ENCODE peak calls at places on chromosomes 11 and 22, in ten cellular contexts. H, E, Z, F, X, I, G, W, V and P are unnamed samples.

GRCh38 chr11:114275295-114275694 is 20.9 kb upstream of the NNMT start:
- DNase-seq in F (no peak), V (no peak), G (no peak), W (no peak), I (no peak), H (no peak), E (no peak), X (no peak), Z (no peak), P (no peak)

GRCh38 chr22:23203452-23204124 is 23.3 kb downstream of the BCR start:
- DNase-seq in V (no peak), G (no peak), I (no peak), Z (no peak), F (no peak), E (no peak), H (no peak), X (no peak), W (no peak), P (no peak)

GRCh38 chr11:76793391-76793811 is 10.2 kb downstream of the TSKU start:
- DNase-seq in X (no peak), G (no peak), V (no peak), I (no peak), F (no peak), W (peak; percentile 80), E (no peak), Z (no peak), H (peak; percentile 61), P (no peak)

GRCh38 chr22:24178502-24179440 is 2.5 kb upstream of the SUSD2 start:
- DNase-seq in F (no peak), X (no peak), V (peak; percentile 31), H (no peak), E (no peak), G (no peak), W (peak; percentile 58), I (peak; percentile 76), Z (no peak), P (peak; percentile 91)

GRCh38 chr11:44096360-44097188 is 1.1 kb downstream of the EXT2 start:
- DNase-seq in V (peak; percentile 77), I (no peak), H (no peak), Z (peak; percentile 21), W (no peak), G (peak; percentile 54), E (peak; percentile 36), X (peak; percentile 88), F (peak; percentile 10), P (peak; percentile 82)

GRCh38 chr11:119222308-119222707 is 16.2 kb downstream of the CBL start:
- DNase-seq in H (no peak), V (peak; percentile 72), F (no peak), G (peak; percentile 58), W (no peak), Z (peak; percentile 81), X (no peak), E (peak; percentile 44), I (no peak), P (peak; percentile 25)

GRCh38 chr11:58912124-58912523 is 27.2 kb upstream of the GLYATL1 start:
- DNase-seq in V (peak; percentile 46), Z (peak; percentile 43), E (no peak), X (peak; percentile 44), G (peak; percentile 35), H (no peak), I (no peak), F (no peak), W (no peak), P (no peak)

GRCh38 chr11:45932217-45932616 is 9.8 kb downstream of the LARGE2 start:
- DNase-seq in I (no peak), V (no peak), Z (no peak), G (no peak), E (no peak), F (no peak), X (no peak), W (no peak), H (no peak), P (no peak)

GRCh38 chr22:25623310-25623734 is 58.8 kb downstream of the GRK3 start:
- DNase-seq in G (no peak), I (no peak), H (no peak), W (no peak), X (peak; percentile 39), F (no peak), V (no peak), Z (no peak), E (no peak), P (peak; percentile 22)

GRCh38 chr11:60987577-60988277 is 16.2 kb downstream of the CD6 start:
- DNase-seq in G (no peak), F (no peak), E (no peak), X (no peak), V (no peak), I (no peak), Z (no peak), W (no peak), H (no peak), P (no peak)

GRCh38 chr22:35641494-35642120 is 6.6 kb upstream of the APOL6 start:
- DNase-seq in Z (no peak), I (peak; percentile 25), V (no peak), X (no peak), F (no peak), W (peak; percentile 50), E (no peak), H (no peak), G (no peak), P (no peak)

GRCh38 chr22:35629406-35630234 is 12.5 kb upstream of the MB start:
- DNase-seq in W (no peak), G (peak; percentile 99), E (peak; percentile 98), F (peak; percentile 56), I (peak; percentile 64), V (peak; percentile 98), X (peak; percentile 98), Z (peak; percentile 98), H (no peak), P (peak; percentile 94)

GRCh38 chr11:45652781-45653180 is 12.6 kb downstream of the CHST1 start:
- DNase-seq in E (peak; percentile 19), G (peak; percentile 36), F (no peak), Z (peak; percentile 52), H (no peak), W (peak; percentile 2), I (no peak), V (peak; percentile 86), X (peak; percentile 39), P (peak; percentile 99)

GRCh38 chr22:19173047-19174035 is 5.2 kb downstream of the SLC25A1 start:
- DNase-seq in Z (no peak), W (peak; percentile 2), E (no peak), V (no peak), G (no peak), X (no peak), F (peak; percentile 75), I (no peak), H (no peak), P (peak; percentile 58)

GRCh38 chr11:96875772-96876171 is 486.0 kb downstream of the JRKL start:
- DNase-seq in Z (no peak), X (no peak), H (no peak), V (peak; percentile 20), F (no peak), I (no peak), W (no peak), G (no peak), E (no peak), P (no peak)

GRCh38 chr11:57094206-57094940 is 87.4 kb upstream of the LRRC55 start:
- DNase-seq in E (peak; percentile 23), F (no peak), X (peak; percentile 21), I (no peak), W (no peak), H (no peak), G (peak; percentile 45), V (peak; percentile 54), Z (peak; percentile 21), P (peak; percentile 25)

GRCh38 chr11:134535029-134536025 is 123.3 kb upstream of the B3GAT1 start:
- DNase-seq in E (no peak), Z (no peak), F (no peak), G (no peak), H (no peak), V (no peak), W (no peak), X (no peak), I (no peak), P (no peak)

GRCh38 chr11:47443028-47443700 is 5.8 kb downstream of the RAPSN start:
- DNase-seq in E (no peak), I (peak; percentile 59), X (no peak), V (no peak), Z (no peak), H (no peak), G (no peak), W (no peak), F (no peak), P (peak; percentile 90)
- H2AFZ ChIP-seq in E (no peak overlapping the region), I (no peak overlapping the region), X (no peak overlapping the region), V (no peak overlapping the region), Z (no peak overlapping the region), H (no peak overlapping the region), G (no peak overlapping the region), W (no peak overlapping the region), F (peak overlapping the region; percentile 30), P (no peak overlapping the region)

DNA sequence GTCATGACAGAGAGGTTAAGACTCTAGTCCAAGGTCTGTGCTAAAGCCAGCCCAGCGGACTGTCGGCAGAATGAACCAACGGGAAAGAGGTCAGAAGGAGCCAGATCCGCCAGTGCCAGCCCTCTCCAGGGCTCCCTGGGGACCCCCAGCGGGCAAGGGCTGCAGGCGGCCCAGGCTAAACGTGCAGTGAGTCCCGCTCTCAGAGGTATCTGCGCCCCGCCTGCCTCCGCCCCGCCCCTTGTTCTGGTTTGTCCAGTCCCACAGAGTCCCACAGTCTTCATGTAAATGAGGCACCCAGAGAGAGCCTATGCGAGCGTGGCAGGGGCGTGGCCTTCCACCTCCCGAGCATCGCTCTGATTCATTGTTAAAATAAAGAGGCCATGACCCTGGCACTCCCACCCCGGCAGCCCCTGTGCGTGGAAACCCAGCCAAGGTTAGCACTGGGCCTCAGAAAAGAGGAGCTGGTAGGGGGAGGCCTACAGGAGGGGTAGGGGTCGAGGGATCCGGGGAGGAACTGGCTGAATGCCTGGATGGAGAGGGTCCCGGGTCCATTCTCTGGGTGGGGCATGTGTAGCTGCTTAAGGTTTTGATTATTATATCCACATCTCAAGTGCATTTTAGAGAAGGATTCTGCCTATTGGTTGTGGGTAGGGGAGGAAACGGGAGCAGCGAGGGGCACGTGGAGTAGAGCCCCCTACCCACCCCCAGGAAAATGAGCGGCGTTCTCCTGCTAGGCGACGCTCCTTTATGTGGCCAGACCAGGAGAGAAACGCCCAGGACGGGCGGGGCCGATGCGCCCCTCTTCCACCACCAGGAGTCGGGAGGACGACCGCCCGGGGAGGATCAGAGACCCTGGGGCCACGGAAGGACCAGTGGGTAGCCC is at the start of gene TRIOBP:
- DNase-seq in Z (peak; percentile 91), V (peak; percentile 98), G (peak; percentile 93), X (peak; percentile 68), I (peak; percentile 100), W (peak; percentile 98), F (peak; percentile 94), E (peak; percentile 88), H (peak; percentile 96), P (peak; percentile 100)
- H2AFZ ChIP-seq in Z (peak within 1 kb of the TSS; percentile 94), V (peak within 1 kb of the TSS; percentile 76), G (no peak within 1 kb of the TSS), X (no peak within 1 kb of the TSS), I (peak within 1 kb of the TSS; percentile 94), W (peak within 1 kb of the TSS; percentile 17), F (peak within 1 kb of the TSS; percentile 65), E (peak within 1 kb of the TSS; percentile 56), H (peak within 1 kb of the TSS; percentile 85), P (peak within 1 kb of the TSS; percentile 49)

GRCh38 chr11:9573775-9574555 is 495 bp downstream of the WEE1 start:
- DNase-seq in G (no peak), V (peak; percentile 52), E (no peak), F (no peak), W (peak; percentile 55), Z (no peak), H (no peak), I (no peak), X (no peak), P (peak; percentile 77)
- H2AFZ ChIP-seq in G (no peak overlapping the region), V (peak overlapping the region; percentile 75), E (no peak overlapping the region), F (no peak overlapping the region), W (no peak overlapping the region), Z (peak overlapping the region; percentile 84), H (peak overlapping the region; percentile 93), I (no peak overlapping the region), X (no peak overlapping the region), P (peak overlapping the region; percentile 35)

GRCh38 chr11:93741882-93742226 is 382 bp downstream of the C11orf54 start:
- DNase-seq in V (peak; percentile 74), W (peak; percentile 41), F (peak; percentile 59), G (peak; percentile 67), I (peak; percentile 51), Z (peak; percentile 68), E (peak; percentile 56), X (peak; percentile 62), H (no peak), P (peak; percentile 86)
- H2AFZ ChIP-seq in V (peak overlapping the region; percentile 94), W (peak overlapping the region; percentile 81), F (peak overlapping the region; percentile 84), G (peak overlapping the region; percentile 99), I (peak overlapping the region; percentile 90), Z (peak overlapping the region; percentile 99), E (peak overlapping the region; percentile 93), X (peak overlapping the region; percentile 98), H (peak overlapping the region; percentile 91), P (peak overlapping the region; percentile 100)